ENCODE peak calls at places on chromosomes 3 and 15, in eight cellular contexts. One of them, this sample, is unnamed. For H3K36me3, the result is how much of the 10 kb centered on the place peaks cover.

GRCh38 chr3:52063026-52063723 is 6.8 kb upstream of the DUSP7 start:
- DNase-seq in SJSA1: no peak
- DNase-seq in ovary: no peak
- DNase-seq in mammary epithelial cell: no peak
- DNase-seq in psoas muscle: no peak
- DNase-seq in adipocyte: no peak
- DNase-seq in MM.1S: no peak
- DNase-seq in A673: no peak
- DNase-seq in this sample: no peak

GRCh38 chr3:128094295-128095151 is 29.1 kb downstream of the RUVBL1 start:
- DNase-seq in SJSA1: no peak
- DNase-seq in adipocyte: no peak
- DNase-seq in ovary: no peak
- DNase-seq in mammary epithelial cell: no peak
- DNase-seq in A673: no peak
- DNase-seq in MM.1S: no peak
- DNase-seq in psoas muscle: no peak
- DNase-seq in this sample: no peak

GRCh38 chr3:192514754-192515660 is 212.3 kb downstream of the FGF12 start:
- DNase-seq in adipocyte: no peak
- DNase-seq in mammary epithelial cell: no peak
- DNase-seq in MM.1S: peak
- DNase-seq in ovary: no peak
- DNase-seq in A673: peak
- DNase-seq in psoas muscle: peak
- DNase-seq in SJSA1: no peak
- DNase-seq in this sample: peak

GRCh38 chr15:62895905-62896316 is 146.6 kb upstream of the TPM1 start:
- DNase-seq in A673: peak
- DNase-seq in psoas muscle: no peak
- DNase-seq in MM.1S: no peak
- DNase-seq in ovary: no peak
- DNase-seq in mammary epithelial cell: peak
- DNase-seq in adipocyte: peak
- DNase-seq in SJSA1: peak
- DNase-seq in this sample: no peak

GRCh38 chr3:128433630-128434185 is 33.0 kb downstream of the DNAJB8 start:
- DNase-seq in MM.1S: no peak
- DNase-seq in mammary epithelial cell: peak
- DNase-seq in SJSA1: no peak
- DNase-seq in adipocyte: no peak
- DNase-seq in psoas muscle: no peak
- DNase-seq in ovary: no peak
- DNase-seq in A673: no peak
- DNase-seq in this sample: no peak

GRCh38 chr15:95872366-95872771 is 458.1 kb upstream of the NR2F2 start:
- DNase-seq in ovary: no peak
- DNase-seq in psoas muscle: no peak
- DNase-seq in A673: no peak
- DNase-seq in adipocyte: peak
- DNase-seq in MM.1S: no peak
- DNase-seq in SJSA1: no peak
- DNase-seq in mammary epithelial cell: peak
- DNase-seq in this sample: peak

GRCh38 chr3:48428088-48428862 is 1.6 kb downstream of the PLXNB1 start:
- DNase-seq in psoas muscle: no peak
- DNase-seq in SJSA1: no peak
- DNase-seq in A673: no peak
- DNase-seq in ovary: no peak
- DNase-seq in MM.1S: no peak
- DNase-seq in mammary epithelial cell: no peak
- DNase-seq in adipocyte: peak
- DNase-seq in this sample: no peak

GRCh38 chr15:80887148-80887547 is 102.5 kb downstream of the MESD start:
- DNase-seq in SJSA1: no peak
- DNase-seq in psoas muscle: no peak
- DNase-seq in A673: no peak
- DNase-seq in MM.1S: no peak
- DNase-seq in ovary: no peak
- DNase-seq in mammary epithelial cell: no peak
- DNase-seq in adipocyte: peak
- DNase-seq in this sample: peak

GRCh38 chr15:60135961-60136360 is 131.8 kb downstream of the FOXB1 start:
- DNase-seq in A673: no peak
- DNase-seq in MM.1S: no peak
- DNase-seq in ovary: no peak
- DNase-seq in mammary epithelial cell: no peak
- DNase-seq in adipocyte: no peak
- DNase-seq in SJSA1: no peak
- DNase-seq in psoas muscle: no peak
- DNase-seq in this sample: no peak

GRCh38 chr3:172550347-172550943 is 27.2 kb upstream of the TNFSF10 start:
- DNase-seq in SJSA1: peak
- DNase-seq in MM.1S: no peak
- DNase-seq in psoas muscle: no peak
- DNase-seq in ovary: no peak
- DNase-seq in adipocyte: peak
- DNase-seq in A673: peak
- DNase-seq in mammary epithelial cell: peak
- DNase-seq in this sample: peak

GRCh38 chr15:27815035-27815434 is 284.1 kb downstream of the OCA2 start:
- DNase-seq in psoas muscle: no peak
- DNase-seq in SJSA1: no peak
- DNase-seq in A673: no peak
- DNase-seq in mammary epithelial cell: no peak
- DNase-seq in ovary: no peak
- DNase-seq in adipocyte: no peak
- DNase-seq in MM.1S: no peak
- DNase-seq in this sample: no peak

GRCh38 chr15:32657941-32658340 is 16.4 kb downstream of the SCG5 start:
- DNase-seq in mammary epithelial cell: no peak
- DNase-seq in ovary: no peak
- DNase-seq in MM.1S: no peak
- DNase-seq in adipocyte: no peak
- DNase-seq in A673: no peak
- DNase-seq in SJSA1: no peak
- DNase-seq in psoas muscle: no peak
- DNase-seq in this sample: no peak

GRCh38 chr15:69289312-69290146 is 9.2 kb upstream of the PAQR5 start:
- DNase-seq in A673: no peak
- DNase-seq in mammary epithelial cell: no peak
- DNase-seq in ovary: no peak
- DNase-seq in MM.1S: no peak
- DNase-seq in psoas muscle: no peak
- DNase-seq in SJSA1: no peak
- DNase-seq in adipocyte: no peak
- DNase-seq in this sample: no peak

GRCh38 chr3:8500208-8500961 is 1.2 kb upstream of the LMCD1 start:
- DNase-seq in ovary: no peak
- DNase-seq in MM.1S: no peak
- DNase-seq in A673: no peak
- DNase-seq in mammary epithelial cell: no peak
- DNase-seq in adipocyte: no peak
- DNase-seq in SJSA1: peak
- DNase-seq in psoas muscle: no peak
- DNase-seq in this sample: no peak

GRCh38 chr15:76339302-76340197 is 3.0 kb downstream of the ISL2 start:
- DNase-seq in ovary: no peak
- DNase-seq in SJSA1: peak
- DNase-seq in psoas muscle: no peak
- DNase-seq in MM.1S: no peak
- DNase-seq in A673: no peak
- DNase-seq in mammary epithelial cell: no peak
- DNase-seq in adipocyte: peak
- DNase-seq in this sample: no peak

GRCh38 chr15:76340198-76340801 is 3.7 kb downstream of the ISL2 start:
- DNase-seq in psoas muscle: no peak
- DNase-seq in ovary: no peak
- DNase-seq in MM.1S: peak
- DNase-seq in mammary epithelial cell: peak
- DNase-seq in SJSA1: peak
- DNase-seq in A673: no peak
- DNase-seq in adipocyte: peak
- DNase-seq in this sample: peak

GRCh38 chr15:76337047-76337738 is 620 bp downstream of the ISL2 start:
- DNase-seq in mammary epithelial cell: peak
- DNase-seq in ovary: no peak
- DNase-seq in psoas muscle: no peak
- DNase-seq in MM.1S: no peak
- DNase-seq in A673: peak
- DNase-seq in adipocyte: no peak
- DNase-seq in SJSA1: peak
- DNase-seq in this sample: peak

GRCh38 chr15:76337739-76338554 is 1.4 kb downstream of the ISL2 start:
- DNase-seq in adipocyte: no peak
- DNase-seq in MM.1S: no peak
- DNase-seq in psoas muscle: no peak
- DNase-seq in ovary: no peak
- DNase-seq in A673: no peak
- DNase-seq in SJSA1: no peak
- DNase-seq in mammary epithelial cell: no peak
- DNase-seq in this sample: no peak

DNA sequence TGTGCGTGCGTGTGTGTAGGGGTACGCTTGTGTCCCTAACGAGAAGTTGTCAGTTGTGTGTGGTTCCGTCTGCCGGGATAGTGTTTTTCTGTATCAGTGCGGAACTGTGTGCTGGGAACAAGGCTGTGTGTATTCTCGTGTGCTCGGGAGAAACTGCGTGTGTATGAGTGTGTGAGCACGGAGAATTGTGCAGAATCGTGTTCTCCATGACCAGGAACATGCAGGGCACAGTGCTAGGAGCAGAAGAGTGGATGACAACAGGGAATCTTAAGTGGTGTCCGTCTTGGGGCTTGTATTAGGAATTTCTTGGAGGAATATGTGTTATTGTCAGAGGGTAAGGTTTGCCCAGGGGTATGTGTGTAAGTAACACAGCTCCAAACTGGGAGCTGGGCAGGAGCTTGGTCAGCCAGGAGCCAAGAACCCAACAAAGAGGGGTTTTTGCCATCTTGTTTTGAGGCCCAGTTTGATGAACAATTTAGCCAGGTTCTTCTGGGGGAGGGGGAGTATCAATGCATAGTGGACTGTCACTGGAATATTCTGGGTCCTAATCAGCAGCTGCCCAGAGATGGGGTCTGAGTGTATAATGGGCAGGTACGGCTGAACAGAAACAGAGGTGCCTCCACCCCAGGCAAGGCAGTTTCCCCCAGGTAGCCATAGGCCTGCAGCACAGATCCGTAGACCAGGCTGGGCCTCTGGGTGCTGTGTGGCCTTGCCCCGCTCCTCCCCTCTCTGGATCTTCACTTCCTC is 2.2 kb downstream of the ISL2 start:
- DNase-seq in psoas muscle: no peak
- DNase-seq in MM.1S: no peak
- DNase-seq in A673: no peak
- DNase-seq in adipocyte: no peak
- DNase-seq in ovary: no peak
- DNase-seq in mammary epithelial cell: no peak
- DNase-seq in SJSA1: no peak
- DNase-seq in this sample: no peak
- H3K4me3 ChIP-seq in psoas muscle: peak
- H3K4me3 ChIP-seq in MM.1S: no peak
- H3K4me3 ChIP-seq in A673: peak
- H3K4me3 ChIP-seq in adipocyte: no peak
- H3K4me3 ChIP-seq in ovary: no peak
- H3K4me3 ChIP-seq in mammary epithelial cell: no peak
- H3K4me3 ChIP-seq in SJSA1: no peak
- H3K4me3 ChIP-seq in this sample: no peak

DNA sequence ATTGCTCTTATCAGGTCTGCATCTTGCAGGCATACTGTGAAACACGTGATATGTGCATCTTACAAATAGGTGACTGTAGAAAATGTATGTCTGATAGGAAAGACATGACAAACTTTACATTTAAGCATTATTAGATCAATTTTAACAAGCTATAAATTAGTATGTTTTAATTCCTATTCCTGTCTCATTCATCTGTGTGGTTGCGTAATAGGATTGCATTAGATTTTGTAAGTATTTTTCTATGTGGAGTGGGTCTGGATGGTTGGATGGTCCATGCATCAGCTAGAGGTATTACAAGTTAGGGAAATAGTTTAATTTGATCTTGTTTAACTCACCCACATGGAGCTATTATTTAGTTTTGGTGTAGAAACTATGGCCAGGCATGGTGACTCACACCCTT is 18.8 kb downstream of the ASTE1 start:
- DNase-seq in adipocyte: peak
- DNase-seq in mammary epithelial cell: no peak
- DNase-seq in MM.1S: no peak
- DNase-seq in ovary: no peak
- DNase-seq in A673: peak
- DNase-seq in psoas muscle: no peak
- DNase-seq in SJSA1: no peak
- DNase-seq in this sample: no peak
- H3K36me3 ChIP-seq in adipocyte: under half
- H3K36me3 ChIP-seq in mammary epithelial cell: under half
- H3K36me3 ChIP-seq in MM.1S: under half
- H3K36me3 ChIP-seq in ovary: under half
- H3K36me3 ChIP-seq in A673: under half
- H3K36me3 ChIP-seq in psoas muscle: half or more
- H3K36me3 ChIP-seq in SJSA1: half or more
- H3K36me3 ChIP-seq in this sample: under half

DNA sequence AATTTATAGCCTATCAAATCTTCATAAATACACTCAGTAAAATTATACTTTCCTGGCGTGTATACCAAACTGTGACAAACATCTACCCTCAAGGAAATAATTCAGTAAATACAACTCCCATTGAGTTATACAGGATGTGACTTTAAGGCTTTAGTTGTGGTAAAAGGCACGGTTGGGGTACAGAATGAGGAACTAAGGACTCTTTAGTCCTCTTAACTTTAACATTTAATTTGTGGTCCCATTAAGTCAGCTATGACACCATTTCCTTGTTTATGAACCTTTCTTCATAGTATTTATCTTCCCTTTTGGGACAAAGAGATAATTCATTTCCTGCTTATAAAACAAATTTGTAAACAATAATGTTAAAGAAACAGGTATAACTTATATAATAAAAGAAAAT is 30.2 kb downstream of the IFT80 start:
- DNase-seq in adipocyte: no peak
- DNase-seq in A673: no peak
- DNase-seq in ovary: no peak
- DNase-seq in MM.1S: no peak
- DNase-seq in psoas muscle: no peak
- DNase-seq in SJSA1: no peak
- DNase-seq in mammary epithelial cell: no peak
- DNase-seq in this sample: no peak
- H3K4me3 ChIP-seq in adipocyte: no peak
- H3K4me3 ChIP-seq in A673: no peak
- H3K4me3 ChIP-seq in ovary: no peak
- H3K4me3 ChIP-seq in MM.1S: no peak
- H3K4me3 ChIP-seq in psoas muscle: no peak
- H3K4me3 ChIP-seq in SJSA1: no peak
- H3K4me3 ChIP-seq in mammary epithelial cell: no peak
- H3K4me3 ChIP-seq in this sample: no peak

DNA sequence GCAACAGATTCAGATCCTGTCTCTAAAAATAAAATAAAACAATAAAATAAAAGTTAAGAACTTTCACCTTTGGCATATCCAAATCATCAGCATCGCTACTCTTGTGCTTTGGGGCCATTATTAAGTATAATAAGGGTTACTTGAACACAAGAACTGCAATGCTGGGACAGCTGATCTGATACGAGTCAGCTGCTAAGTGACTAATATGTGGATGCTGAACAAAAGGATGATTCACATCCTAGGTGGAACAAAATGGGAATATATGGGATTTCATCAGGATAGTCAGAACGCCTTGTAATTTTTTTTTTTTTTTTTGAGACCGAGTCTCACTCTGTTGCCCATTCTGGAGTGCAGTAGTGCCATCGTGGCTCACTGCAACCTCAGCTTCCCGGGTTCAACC is 29.7 kb downstream of the BUB1B start:
- DNase-seq in A673: no peak
- DNase-seq in mammary epithelial cell: peak
- DNase-seq in psoas muscle: no peak
- DNase-seq in MM.1S: no peak
- DNase-seq in ovary: no peak
- DNase-seq in adipocyte: peak
- DNase-seq in SJSA1: no peak
- DNase-seq in this sample: peak
- H3K36me3 ChIP-seq in A673: half or more
- H3K36me3 ChIP-seq in mammary epithelial cell: under half
- H3K36me3 ChIP-seq in psoas muscle: under half
- H3K36me3 ChIP-seq in MM.1S: under half
- H3K36me3 ChIP-seq in ovary: under half
- H3K36me3 ChIP-seq in adipocyte: under half
- H3K36me3 ChIP-seq in SJSA1: half or more
- H3K36me3 ChIP-seq in this sample: half or more

This sample was measured in MG63.